ENCODE peak calls at places on chromosomes 12 and 14, in four cellular contexts. One of them, this sample, is unnamed.

GRCh38 chr12:106227641-106228319 is 20.0 kb downstream of the CKAP4 start:
- DNase-seq in kidney tubule cell: peak
- DNase-seq in Calu3: peak
- DNase-seq in NCI-H1105: no peak
- DNase-seq in this sample: no peak

GRCh38 chr14:26138764-26139445 is 458.9 kb downstream of the NOVA1 start:
- DNase-seq in kidney tubule cell: peak
- DNase-seq in Calu3: no peak
- DNase-seq in NCI-H1105: no peak
- DNase-seq in this sample: no peak

GRCh38 chr14:32252030-32252670 is 49.1 kb upstream of the RNU6-8 start:
- DNase-seq in kidney tubule cell: peak
- DNase-seq in Calu3: peak
- DNase-seq in NCI-H1105: peak
- DNase-seq in this sample: peak

GRCh38 chr14:99538275-99538674 is 57.1 kb downstream of the CCNK start:
- DNase-seq in NCI-H1105: no peak
- DNase-seq in Calu3: no peak
- DNase-seq in kidney tubule cell: no peak
- DNase-seq in this sample: no peak

GRCh38 chr12:17169726-17170471 is 563.9 kb upstream of the LMO3 start:
- DNase-seq in kidney tubule cell: no peak
- DNase-seq in NCI-H1105: no peak
- DNase-seq in Calu3: no peak
- DNase-seq in this sample: no peak

GRCh38 chr14:25759251-25759650 is 709.3 kb upstream of the STXBP6 start:
- DNase-seq in NCI-H1105: no peak
- DNase-seq in kidney tubule cell: no peak
- DNase-seq in Calu3: no peak
- DNase-seq in this sample: no peak

GRCh38 chr12:106136263-106136662 is 2.5 kb downstream of the NUAK1 start:
- DNase-seq in Calu3: peak
- DNase-seq in NCI-H1105: peak
- DNase-seq in kidney tubule cell: peak
- DNase-seq in this sample: peak

GRCh38 chr12:103840399-103840880 is 594 bp downstream of the NT5DC3 start:
- DNase-seq in NCI-H1105: no peak
- DNase-seq in Calu3: no peak
- DNase-seq in kidney tubule cell: peak
- DNase-seq in this sample: no peak

GRCh38 chr12:11798856-11799530 is 149.5 kb downstream of the ETV6 start:
- DNase-seq in Calu3: no peak
- DNase-seq in NCI-H1105: no peak
- DNase-seq in kidney tubule cell: peak
- DNase-seq in this sample: peak

GRCh38 chr12:13941258-13942249 is 39.8 kb downstream of the GRIN2B start:
- DNase-seq in NCI-H1105: peak
- DNase-seq in Calu3: peak
- DNase-seq in kidney tubule cell: peak
- DNase-seq in this sample: peak

GRCh38 chr12:130483616-130484180 is 146.0 kb downstream of the PIWIL1 start:
- DNase-seq in Calu3: no peak
- DNase-seq in kidney tubule cell: no peak
- DNase-seq in NCI-H1105: no peak
- DNase-seq in this sample: no peak